ENCODE peak calls at places on chromosomes 11 and 22, in ten cellular contexts. I is fibroblast of lung, U is activated B cell treated with CpG ODN at 0.5 μM for 24 hours, N is mucosa of descending colon, L is right atrium auricular region, S is GM23338, E is BE2C, T is endothelial cell, F is Caco-2, V is bronchial epithelial cell. W is an unnamed sample.

GRCh38 chr11:130561441-130561881 is 113.0 kb downstream of the ADAMTS15 start:
- DNase-seq in I (peak; percentile 59), U (no peak), N (no peak), L (no peak), S (no peak), E (no peak), T (no peak), F (no peak), V (no peak), W (no peak)

GRCh38 chr22:27057717-27058116 is 400.3 kb downstream of the MIAT start:
- DNase-seq in I (no peak), U (no peak), N (no peak), L (no peak), S (no peak), E (no peak), T (no peak), F (no peak), V (no peak), W (no peak)

GRCh38 chr11:64331569-64332371 is 8.2 kb upstream of the CCDC88B start:
- DNase-seq in I (peak; percentile 83), U (peak; percentile 52), N (peak; percentile 96), L (peak; percentile 78), S (peak; percentile 71), E (peak; percentile 49), T (peak; percentile 51), F (peak; percentile 42), V (peak; percentile 90), W (no peak)

GRCh38 chr22:22031571-22031970 is 49.0 kb upstream of the TOP3B start:
- DNase-seq in I (no peak), U (no peak), N (no peak), L (no peak), S (no peak), E (no peak), T (no peak), F (no peak), V (no peak), W (no peak)

GRCh38 chr11:133382217-133382746 is 150.0 kb downstream of the OPCML start:
- DNase-seq in I (peak; percentile 0), U (no peak), N (no peak), L (no peak), S (no peak), E (no peak), T (no peak), F (no peak), V (no peak), W (no peak)

GRCh38 chr11:58866788-58867187 is 22.3 kb upstream of the GLYATL2 start:
- DNase-seq in I (peak; percentile 4), U (no peak), N (no peak), L (no peak), S (no peak), E (no peak), T (no peak), F (no peak), V (peak; percentile 5), W (no peak)

GRCh38 chr11:130858215-130858614 is 58.1 kb downstream of the SNX19 start:
- DNase-seq in I (no peak), U (no peak), N (peak; percentile 23), L (no peak), S (peak; percentile 14), E (peak; percentile 16), T (no peak), F (no peak), V (peak; percentile 46), W (no peak)

GRCh38 chr11:119888119-119888518 is 159.1 kb upstream of the NECTIN1 start:
- DNase-seq in I (no peak), U (no peak), N (no peak), L (no peak), S (no peak), E (no peak), T (no peak), F (no peak), V (no peak), W (no peak)

GRCh38 chr11:70398834-70399680 is 728 bp downstream of the CTTN start:
- DNase-seq in I (no peak), U (no peak), N (peak; percentile 16), L (no peak), S (no peak), E (no peak), T (no peak), F (no peak), V (no peak), W (no peak)

GRCh38 chr11:65778901-65779668 is 1.7 kb downstream of the AP5B1 start:
- DNase-seq in I (no peak), U (no peak), N (no peak), L (no peak), S (no peak), E (no peak), T (no peak), F (no peak), V (no peak), W (peak; percentile 68)

GRCh38 chr11:75591371-75591770 is 29.3 kb downstream of the SERPINH1 start:
- DNase-seq in I (no peak), U (no peak), N (no peak), L (no peak), S (no peak), E (no peak), T (no peak), F (no peak), V (no peak), W (no peak)

GRCh38 chr22:39960791-39961746 is 872 bp downstream of the TMA7B start:
- DNase-seq in I (peak; percentile 99), U (no peak), N (no peak), L (no peak), S (no peak), E (no peak), T (no peak), F (no peak), V (peak; percentile 80), W (no peak)

GRCh38 chr11:114439229-114440120 is at the start of gene REXO2:
- DNase-seq in I (peak; percentile 95), U (peak; percentile 85), N (peak; percentile 98), L (peak; percentile 95), S (peak; percentile 96), E (peak; percentile 95), T (peak; percentile 90), F (peak; percentile 98), V (peak; percentile 92), W (peak; percentile 94)
- TF ChIP-seq CTCF in I (peak; percentile 31), U (no peak), N (peak; percentile 35), L (peak; percentile 42), S (no peak), E (peak; percentile 46), T (no peak), F (peak; percentile 16), V (peak; percentile 63), W (peak; percentile 34)

GRCh38 chr11:32154275-32154674 is 63.4 kb downstream of the RCN1 start:
- DNase-seq in I (peak; percentile 40), U (no peak), N (no peak), L (no peak), S (peak; percentile 14), E (no peak), T (no peak), F (no peak), V (peak; percentile 30), W (no peak)
- TF ChIP-seq CTCF in I (peak; percentile 27), U (no peak), N (no peak), L (no peak), S (peak; percentile 48), E (no peak), T (no peak), F (no peak), V (peak; percentile 20), W (no peak)

GRCh38 chr11:32840587-32840986 is 10.9 kb downstream of the PRRG4 start:
- DNase-seq in I (no peak), U (no peak), N (no peak), L (no peak), S (no peak), E (no peak), T (no peak), F (no peak), V (no peak), W (no peak)

GRCh38 chr11:32843544-32843943 is 13.8 kb downstream of the PRRG4 start:
- DNase-seq in I (no peak), U (no peak), N (no peak), L (no peak), S (no peak), E (no peak), T (no peak), F (no peak), V (no peak), W (no peak)

GRCh38 chr11:32839308-32839707 is 9.6 kb downstream of the PRRG4 start:
- DNase-seq in I (no peak), U (no peak), N (no peak), L (no peak), S (no peak), E (no peak), T (no peak), F (no peak), V (no peak), W (no peak)

GRCh38 chr11:32833921-32834320 is 4.2 kb downstream of the PRRG4 start:
- DNase-seq in I (no peak), U (no peak), N (no peak), L (no peak), S (peak; percentile 21), E (no peak), T (no peak), F (no peak), V (no peak), W (no peak)

DNA sequence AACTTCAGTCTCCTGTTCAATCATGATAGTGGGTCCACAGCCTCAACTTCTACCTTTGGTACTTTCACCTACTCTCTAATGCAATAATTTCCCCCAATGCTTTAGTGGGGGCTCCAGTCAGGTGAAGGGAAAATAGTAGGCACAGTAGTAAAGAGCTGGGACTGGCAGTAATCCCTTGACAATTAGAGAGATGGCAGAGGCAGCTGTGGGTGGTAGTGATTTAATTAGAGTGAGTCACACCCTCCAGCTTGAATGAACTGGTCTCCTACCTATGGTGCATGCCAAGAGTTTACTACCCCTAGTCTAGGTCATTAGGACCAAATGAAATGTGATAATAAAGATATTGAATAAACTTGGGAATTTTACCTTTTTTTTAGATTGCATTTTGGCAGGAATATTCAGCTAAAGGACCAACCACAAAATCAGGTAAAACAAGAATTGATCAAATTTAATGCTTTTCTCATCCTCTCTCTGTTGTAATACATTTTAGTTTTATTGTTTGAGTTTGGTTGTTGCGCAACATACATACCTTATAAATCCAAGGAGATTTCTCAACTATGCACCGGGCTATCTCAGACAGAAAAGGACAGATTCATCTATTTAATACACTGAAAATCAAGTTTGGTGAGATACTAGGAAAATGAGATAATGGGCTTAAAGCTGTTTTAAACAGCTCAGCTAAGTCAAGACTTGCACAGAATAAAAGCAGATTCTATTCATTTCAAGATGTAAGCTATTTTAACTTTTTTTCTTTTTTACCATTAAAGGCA is 9.0 kb downstream of the PRRG4 start:
- DNase-seq in I (no peak), U (no peak), N (peak; percentile 42), L (no peak), S (no peak), E (no peak), T (no peak), F (no peak), V (peak; percentile 89), W (no peak)
- TF ChIP-seq CTCF in I (no peak), U (no peak), N (no peak), L (no peak), S (no peak), E (no peak), T (no peak), F (no peak), V (no peak), W (no peak)

DNA sequence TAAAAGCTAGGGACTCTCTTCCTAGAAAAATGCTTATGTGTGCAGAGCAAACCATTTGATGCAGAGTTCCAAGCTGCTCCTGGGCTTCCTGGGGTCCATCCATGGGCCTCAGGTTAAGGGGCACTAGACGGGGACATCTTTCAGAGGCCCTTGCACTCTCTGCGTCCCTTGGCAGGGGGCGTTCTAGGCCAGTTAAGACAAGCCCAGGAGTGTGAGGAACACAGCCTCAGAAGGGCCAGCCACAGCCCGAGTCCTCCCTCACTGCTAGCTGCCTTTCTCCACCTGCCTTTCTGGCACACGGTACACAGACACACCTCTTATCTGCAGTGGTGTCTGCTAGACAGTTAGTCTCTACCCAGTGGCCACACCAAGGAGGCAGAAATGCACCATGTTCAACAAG is 18.0 kb upstream of the BID start:
- DNase-seq in I (no peak), U (no peak), N (no peak), L (no peak), S (peak; percentile 74), E (no peak), T (no peak), F (no peak), V (no peak), W (no peak)
- TF ChIP-seq CTCF in I (no peak), U (no peak), N (no peak), L (no peak), S (peak; percentile 58), E (peak; percentile 15), T (no peak), F (no peak), V (no peak), W (no peak)